ENCODE peak calls at places on chromosomes 13 and 19, in eight cellular contexts. V, K, R, M, Z, W, I and N are unnamed samples.

GRCh38 chr19:10006335-10006708 is 4.0 kb downstream of the COL5A3 start:
- DNase-seq in I (no peak), V (no peak), Z (no peak), K (no peak), W (no peak), M (no peak), R (peak), N (no peak)

GRCh38 chr19:2064788-2065524 is 13.9 kb upstream of the MKNK2 start:
- DNase-seq in K (no peak), I (no peak), R (peak), W (no peak), Z (no peak), M (no peak), V (no peak), N (peak)

GRCh38 chr13:114049026-114049425 is 75.2 kb upstream of the C13orf46 start:
- DNase-seq in I (peak), W (no peak), M (no peak), Z (peak), K (no peak), V (no peak), R (no peak), N (no peak)

GRCh38 chr13:29472317-29472961 is 123.0 kb downstream of the SLC7A1 start:
- DNase-seq in Z (peak), V (peak), I (peak), W (peak), K (peak), R (peak), M (peak), N (peak)

GRCh38 chr13:20193142-20193923 is 595 bp upstream of the GJB2 start:
- DNase-seq in Z (no peak), M (peak), R (peak), W (no peak), I (no peak), K (peak), V (peak), N (no peak)

GRCh38 chr19:43574424-43575155 is 737 bp downstream of the XRCC1 start:
- DNase-seq in V (no peak), M (no peak), I (no peak), Z (no peak), K (peak), R (peak), W (no peak), N (no peak)

GRCh38 chr13:96238861-96239260 is 149.0 kb downstream of the HS6ST3 start:
- DNase-seq in Z (no peak), M (peak), I (no peak), W (no peak), V (no peak), K (no peak), R (peak), N (no peak)

GRCh38 chr13:68490594-68490993 is 1260.5 kb upstream of the PCDH9 start:
- DNase-seq in V (no peak), I (no peak), R (no peak), K (no peak), M (no peak), W (no peak), Z (no peak), N (no peak)

GRCh38 chr13:51806571-51806970 is 2.6 kb upstream of the DHRS12 start:
- DNase-seq in V (no peak), Z (no peak), W (no peak), M (peak), I (peak), R (peak), K (no peak), N (no peak)

GRCh38 chr19:29965529-29965928 is 23.5 kb downstream of the URI1 start:
- DNase-seq in K (no peak), R (peak), Z (no peak), M (peak), I (no peak), V (no peak), W (no peak), N (no peak)

GRCh38 chr19:56839665-56840451 is 668 bp downstream of the PEG3 start:
- DNase-seq in I (no peak), Z (no peak), K (no peak), R (no peak), V (no peak), W (no peak), M (peak), N (no peak)

GRCh38 chr19:39506944-39507714 is 7.8 kb upstream of the SELENOV start:
- DNase-seq in K (peak), V (peak), W (no peak), I (peak), R (peak), M (peak), Z (no peak), N (peak)

GRCh38 chr13:79346300-79346914 is 59.6 kb downstream of the RBM26 start:
- DNase-seq in I (no peak), M (no peak), R (no peak), W (no peak), Z (no peak), K (no peak), V (no peak), N (no peak)

GRCh38 chr13:21557995-21558394 is 46.0 kb downstream of the MICU2 start:
- DNase-seq in I (peak), V (peak), K (peak), Z (no peak), R (peak), M (peak), W (peak), N (no peak)

GRCh38 chr13:40480012-40480914 is 186.2 kb downstream of the FOXO1 start:
- DNase-seq in I (peak), R (no peak), M (no peak), Z (no peak), V (no peak), K (no peak), W (no peak), N (no peak)

GRCh38 chr19:57068921-57069697 is 50.7 kb upstream of the USP29 start:
- DNase-seq in R (no peak), K (no peak), W (no peak), M (peak), I (no peak), V (peak), Z (no peak), N (no peak)

GRCh38 chr19:44574201-44574950 is 39.0 kb upstream of the IGSF23 start:
- DNase-seq in K (no peak), Z (no peak), W (no peak), V (no peak), R (no peak), M (peak), I (no peak), N (no peak)

GRCh38 chr13:114078501-114079451 is 53.6 kb downstream of the RASA3 start:
- DNase-seq in M (peak), W (no peak), R (peak), Z (no peak), V (no peak), K (no peak), I (no peak), N (peak)

GRCh38 chr19:38718747-38719543 is 25.3 kb downstream of the CAPN12 start:
- DNase-seq in I (no peak), M (no peak), K (peak), R (peak), V (peak), W (no peak), Z (no peak), N (no peak)

GRCh38 chr13:72181661-72182060 is 314.7 kb upstream of the DACH1 start:
- DNase-seq in V (no peak), R (no peak), Z (no peak), K (no peak), M (no peak), W (no peak), I (no peak), N (no peak)

GRCh38 chr19:30856376-30856775 is 484.2 kb downstream of the ZNF536 start:
- DNase-seq in K (no peak), W (no peak), M (no peak), V (no peak), R (no peak), I (no peak), Z (no peak), N (no peak)

GRCh38 chr19:21128901-21129698 is 12.7 kb upstream of the ZNF431 start:
- DNase-seq in Z (no peak), V (no peak), R (no peak), W (no peak), I (no peak), M (no peak), K (no peak), N (no peak)

DNA sequence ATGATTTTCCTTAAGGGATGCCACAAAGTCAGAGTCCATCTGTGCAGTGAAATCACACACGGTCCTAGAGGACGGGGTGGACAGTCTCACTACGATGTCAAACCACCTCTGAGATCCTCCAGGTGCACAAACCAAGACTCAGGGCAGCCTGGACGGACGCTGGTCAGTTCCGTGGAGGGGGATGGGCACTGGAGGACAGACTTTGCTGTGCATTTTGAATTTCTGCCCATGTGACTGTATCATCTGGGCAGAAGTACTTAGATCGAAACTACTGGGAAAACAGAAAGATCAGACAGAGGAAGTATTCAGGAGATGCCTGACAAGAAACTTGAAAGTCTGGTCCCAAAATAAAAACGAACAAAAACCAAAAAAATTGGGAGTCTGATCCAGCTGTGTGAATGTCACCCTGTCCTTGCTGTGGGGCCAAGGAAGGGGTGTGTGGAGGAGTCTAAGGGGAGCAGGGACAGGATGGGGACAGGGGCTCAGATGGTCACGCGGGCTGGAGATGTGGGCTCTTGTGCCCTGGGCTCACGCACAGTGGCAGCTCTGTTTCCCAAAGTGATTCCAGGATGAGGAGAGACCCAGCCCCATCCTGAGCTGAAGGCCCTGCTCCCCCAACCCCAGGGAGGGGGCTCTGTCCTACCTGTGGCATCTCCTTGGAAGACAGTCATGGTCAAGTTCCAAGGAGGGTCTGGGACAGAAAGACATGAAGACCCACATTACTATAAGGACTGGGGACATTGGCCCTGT is 1.5 kb downstream of the SIGLEC8 start:
- DNase-seq in M (no peak), K (no peak), V (no peak), W (no peak), R (no peak), Z (no peak), I (no peak), N (no peak)
- TF ChIP-seq EZH2phosphoT487 in M (no peak), K (no peak), V (no peak), W (no peak), R (no peak), Z (no peak), I (no peak), N (no peak)

GRCh38 chr13:27170521-27171243 is 929 bp downstream of the USP12 start:
- DNase-seq in I (peak), V (peak), Z (no peak), K (peak), M (peak), R (peak), W (peak), N (peak)
- TF ChIP-seq EZH2phosphoT487 in I (no peak), V (no peak), Z (no peak), K (no peak), M (no peak), R (no peak), W (no peak), N (no peak)

GRCh38 chr19:34232566-34233481 is 21.5 kb upstream of the GARRE1 start:
- DNase-seq in I (no peak), K (no peak), V (no peak), Z (no peak), W (peak), M (peak), R (peak), N (peak)
- TF ChIP-seq EZH2phosphoT487 in I (no peak), K (no peak), V (no peak), Z (no peak), W (no peak), M (no peak), R (peak), N (no peak)

GRCh38 chr13:106101201-106101600 is 434.3 kb downstream of the EFNB2 start:
- DNase-seq in W (no peak), M (peak), K (no peak), V (no peak), Z (no peak), R (no peak), I (no peak), N (no peak)
- TF ChIP-seq EZH2phosphoT487 in W (no peak), M (no peak), K (no peak), V (no peak), Z (no peak), R (no peak), I (no peak), N (no peak)